ENCODE peak calls at places on chromosome 20, in eight cellular contexts. C is mammary epithelial cell; J is CD8-positive, alpha-beta T cell; O is Peyer's patch; T is psoas muscle; H is heart left ventricle; X is GM12878; N is lung. D is an unnamed sample. For H3K27me3, the result is how much of the 10 kb centered on the place peaks cover.

GRCh38 chr20:47544240-47544639 is 42.6 kb downstream of the NCOA3 start:
- DNase-seq in J (no peak), X (no peak), T (no peak), O (no peak), C (peak), H (no peak), N (no peak), D (no peak)

GRCh38 chr20:31840906-31841816 is 4.2 kb downstream of the FOXS1 start:
- DNase-seq in O (no peak), J (no peak), T (no peak), C (no peak), N (no peak), H (no peak), X (no peak), D (no peak)

GRCh38 chr20:8489094-8489883 is 357.2 kb downstream of the PLCB1 start:
- DNase-seq in C (no peak), H (peak), N (no peak), O (no peak), T (no peak), X (no peak), J (no peak), D (no peak)

GRCh38 chr20:46951840-46952497 is 57.3 kb downstream of the EYA2 start:
- DNase-seq in O (no peak), T (no peak), X (no peak), J (no peak), C (peak), N (no peak), H (no peak), D (no peak)

GRCh38 chr20:37670426-37670825 is 23.4 kb upstream of the CTNNBL1 start:
- DNase-seq in X (no peak), J (no peak), N (no peak), O (no peak), H (peak), C (no peak), T (peak), D (no peak)

GRCh38 chr20:61628901-61629300 is 376.8 kb downstream of the CDH4 start:
- DNase-seq in X (no peak), O (no peak), H (no peak), C (peak), J (no peak), T (no peak), N (no peak), D (no peak)

GRCh38 chr20:40081653-40082052 is 607.4 kb downstream of the MAFB start:
- DNase-seq in N (no peak), C (no peak), J (no peak), H (no peak), O (no peak), T (no peak), X (no peak), D (no peak)

GRCh38 chr20:37473249-37474000 is 47.6 kb upstream of the NNAT start:
- DNase-seq in T (no peak), C (no peak), J (no peak), H (no peak), N (no peak), O (no peak), X (no peak), D (no peak)

GRCh38 chr20:24684421-24684871 is 215.0 kb downstream of the SYNDIG1 start:
- DNase-seq in C (no peak), T (no peak), H (no peak), J (no peak), O (no peak), N (no peak), X (no peak), D (no peak)

GRCh38 chr20:51208162-51208561 is 185.3 kb upstream of the KCNG1 start:
- DNase-seq in C (no peak), N (no peak), J (no peak), T (no peak), X (no peak), H (no peak), O (no peak), D (no peak)

GRCh38 chr20:20292472-20292871 is 75.4 kb upstream of the INSM1 start:
- DNase-seq in T (no peak), O (no peak), J (no peak), N (no peak), H (no peak), C (no peak), X (peak), D (no peak)

GRCh38 chr20:39269031-39269461 is 306.9 kb downstream of the DHX35 start:
- DNase-seq in N (no peak), H (peak), X (no peak), J (peak), O (peak), C (peak), T (peak), D (peak)

GRCh38 chr20:63744574-63745423 is 5.2 kb downstream of the SLC2A4RG start:
- DNase-seq in X (no peak), J (no peak), N (no peak), H (no peak), O (no peak), C (no peak), T (peak), D (no peak)

GRCh38 chr20:22582386-22582959 is 1.9 kb downstream of the FOXA2 start:
- DNase-seq in T (no peak), H (no peak), X (no peak), O (no peak), C (no peak), J (no peak), N (no peak), D (no peak)

GRCh38 chr20:28562510-28562898 is 2695.0 kb upstream of the DEFB115 start:
- DNase-seq in J (no peak), X (no peak), H (no peak), N (no peak), O (no peak), C (no peak), T (no peak), D (no peak)

GRCh38 chr20:3843490-3843889 is 3.1 kb upstream of the MAVS start:
- DNase-seq in O (no peak), X (no peak), J (no peak), T (no peak), H (no peak), C (peak), N (no peak), D (no peak)

GRCh38 chr20:22305391-22305790 is 279.0 kb downstream of the FOXA2 start:
- DNase-seq in J (no peak), H (no peak), T (no peak), C (no peak), X (no peak), N (no peak), O (no peak), D (no peak)

GRCh38 chr20:9392892-9393857 is 121.2 kb upstream of the LAMP5 start:
- DNase-seq in C (peak), J (no peak), T (peak), N (peak), O (peak), H (peak), X (no peak), D (no peak)

GRCh38 chr20:14067631-14068030 is 72.3 kb downstream of the MACROD2 start:
- DNase-seq in H (no peak), C (peak), T (no peak), N (no peak), O (no peak), J (no peak), X (no peak), D (no peak)

GRCh38 chr20:3820901-3821727 is 767 bp downstream of the AP5S1 start:
- DNase-seq in H (no peak), O (no peak), C (no peak), X (no peak), J (no peak), N (no peak), T (peak), D (no peak)

GRCh38 chr20:2234788-2235187 is 61.0 kb upstream of the TGM3 start:
- DNase-seq in C (no peak), N (no peak), J (no peak), T (no peak), O (no peak), H (no peak), X (no peak), D (no peak)
- H3K27me3 ChIP-seq in C (under half), N (under half), J (under half), T (under half), O (under half), H (under half), X (under half), D (under half)

GRCh38 chr20:45470939-45471338 is 1.4 kb downstream of the WFDC2 start:
- DNase-seq in T (no peak), C (no peak), O (no peak), X (no peak), J (no peak), N (no peak), H (no peak), D (no peak)
- TF ChIP-seq CTCF in T (peak), C (no peak), O (no peak), X (no peak), J (no peak), N (no peak), H (peak), D (no peak)

GRCh38 chr20:58838174-58838573 is 12.5 kb downstream of the GNAS-AS1 start:
- DNase-seq in C (no peak), J (no peak), N (no peak), H (no peak), O (no peak), X (no peak), T (no peak), D (no peak)
- H3K27me3 ChIP-seq in C (under half), J (under half), N (under half), H (under half), O (under half), X (under half), T (under half), D (under half)

GRCh38 chr20:32858873-32859372 is at the start of gene EFCAB8:
- DNase-seq in O (no peak), N (no peak), C (no peak), H (no peak), J (no peak), T (no peak), X (no peak), D (no peak)
- TF ChIP-seq CTCF in O (no peak), N (no peak), C (no peak), H (no peak), J (no peak), T (no peak), X (no peak), D (no peak)

DNA sequence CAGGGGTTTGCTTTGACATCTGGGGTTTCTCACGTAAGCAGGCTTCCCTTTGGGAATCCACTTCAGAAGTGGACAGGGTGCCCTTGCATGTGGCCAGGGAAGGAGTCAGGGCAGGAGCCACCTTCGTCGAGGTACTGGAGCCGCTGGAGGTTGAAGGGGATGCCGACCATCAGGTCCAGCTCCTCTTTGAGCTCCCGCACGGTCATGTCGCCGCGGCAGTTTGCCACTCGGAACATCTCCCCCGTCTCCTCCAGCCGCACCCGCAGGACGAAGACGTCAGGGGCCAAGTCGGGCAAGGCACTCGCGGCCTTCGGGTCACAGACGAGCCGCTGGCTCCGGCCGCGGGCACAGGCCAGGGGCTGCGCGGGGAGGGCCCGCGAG is 360 bp downstream of the ANKRD60 start:
- DNase-seq in O (no peak), N (no peak), H (no peak), T (no peak), C (no peak), X (no peak), J (no peak), D (no peak)
- H3K27me3 ChIP-seq in O (under half), N (under half), H (under half), T (under half), C (under half), X (under half), J (under half), D (under half)

DNA sequence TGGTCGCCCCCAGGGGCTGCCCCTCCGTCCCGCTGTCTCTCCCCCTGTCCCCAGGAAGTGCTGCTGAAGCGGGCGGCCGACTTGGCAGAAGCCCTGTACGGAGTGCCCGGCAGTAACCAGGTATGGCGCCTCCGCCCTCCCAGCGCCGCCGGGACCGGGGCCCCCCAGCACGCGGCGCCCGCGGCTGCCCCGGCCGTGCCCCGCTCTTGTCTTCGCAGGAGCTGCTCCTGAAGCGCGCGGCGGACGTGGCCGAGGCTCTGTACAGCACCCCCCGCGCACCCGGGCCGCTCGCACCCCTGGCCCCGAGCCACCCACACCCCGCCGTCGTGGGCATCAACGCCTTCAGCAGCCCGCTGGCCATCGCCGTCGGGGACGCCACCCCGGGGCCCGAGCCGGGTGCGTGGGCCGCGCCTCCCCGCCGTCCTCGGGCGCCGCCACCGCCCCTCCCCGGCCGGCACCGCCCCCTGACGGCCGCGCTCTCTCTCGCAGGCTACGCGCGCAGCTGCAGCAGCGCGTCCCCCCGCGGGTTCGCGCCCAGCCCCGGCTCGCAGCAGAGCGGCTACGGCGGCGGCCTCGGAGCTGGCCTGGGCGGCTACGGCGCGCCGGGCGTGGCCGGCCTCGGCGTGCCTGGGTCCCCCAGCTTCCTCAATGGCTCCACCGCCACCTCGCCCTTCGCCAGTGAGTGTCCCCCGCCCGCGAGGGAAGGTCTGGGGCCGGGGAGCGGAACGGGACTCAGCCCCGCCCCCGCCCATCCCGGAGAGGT is 48.4 kb downstream of the CPXM1 start:
- DNase-seq in H (no peak), J (peak), X (no peak), O (no peak), C (no peak), N (no peak), T (no peak), D (peak)
- TF ChIP-seq CTCF in H (no peak), J (no peak), X (no peak), O (peak), C (no peak), N (no peak), T (no peak), D (no peak)

DNA sequence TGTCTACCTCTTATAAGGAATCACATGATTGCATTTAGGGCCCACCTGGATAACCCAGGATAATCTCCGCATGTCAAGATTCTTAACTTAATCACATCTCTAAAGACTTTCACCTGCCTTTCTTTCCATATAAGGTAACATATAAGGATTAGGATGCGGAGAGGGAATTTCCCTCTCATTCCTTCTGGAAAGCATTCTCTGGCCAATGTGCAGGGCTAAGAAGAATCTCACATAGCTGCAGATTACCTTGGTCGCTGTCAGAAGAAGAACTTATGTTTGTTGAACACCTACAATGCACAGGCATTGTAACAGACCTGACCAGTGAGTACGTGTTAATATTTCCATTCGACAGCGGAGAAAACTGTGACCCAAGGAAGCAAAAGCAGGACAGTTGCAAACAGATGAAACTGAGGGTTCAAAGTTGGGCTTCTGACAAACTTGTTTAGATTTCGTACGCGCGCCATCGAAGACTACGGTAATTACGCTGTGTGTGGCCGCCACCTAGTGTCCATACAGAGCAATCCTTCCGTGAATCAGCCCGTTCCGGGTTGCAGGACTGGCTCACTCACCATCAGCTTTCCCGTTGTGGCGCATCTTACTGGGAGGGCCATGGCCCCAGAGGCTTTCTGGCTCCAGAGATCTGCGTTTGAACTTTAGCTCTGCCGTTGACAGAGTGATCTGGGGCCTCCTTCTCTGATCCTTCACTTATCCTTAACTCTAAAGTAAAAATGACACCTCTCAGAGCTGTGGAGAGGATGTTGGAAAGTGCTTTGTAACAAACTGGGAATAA is 9.5 kb downstream of the C20orf202 start:
- DNase-seq in H (peak), N (peak), X (no peak), T (peak), O (peak), C (peak), J (peak), D (peak)
- H3K27me3 ChIP-seq in H (under half), N (under half), X (under half), T (under half), O (under half), C (under half), J (under half), D (under half)

D was measured in CD4-positive, alpha-beta T cell.